ENCODE peak calls at places on chromosomes 12 and 14, in ten cellular contexts. Y is activated naive CD8-positive, alpha-beta T cell treated with anti-CD3 and anti-CD28 coated beads, Interleukin-2, amount 50 U/mL, for 24 hours; Q is activated T-cell treated with anti-CD3 and anti-CD28 coated beads, Interleukin-2, amount 50 U/mL, for 72 hours; E is EL; B is astrocyte of the spinal cord; I is mesenteric fat pad; J is NCI-H460; P is upper lobe of right lung; H is fibroblast of mammary gland; Z is midbrain. C is an unnamed sample.

GRCh38 chr12:31906581-31907286 is 52.5 kb upstream of the RESF1 start:
- DNase-seq in I (no peak), Q (peak), J (no peak), H (no peak), P (no peak), Z (no peak), E (no peak), Y (no peak), B (no peak), C (peak)

GRCh38 chr12:122726056-122726558 is 4.5 kb downstream of the HCAR1 start:
- DNase-seq in P (no peak), Y (no peak), Q (peak), Z (no peak), I (no peak), B (peak), J (no peak), H (no peak), E (no peak), C (no peak)

GRCh38 chr12:52091061-52091460 is 11.6 kb downstream of the SMIM41 start:
- DNase-seq in P (peak), H (no peak), B (no peak), I (no peak), J (no peak), Q (no peak), Z (no peak), E (no peak), Y (no peak), C (no peak)

GRCh38 chr12:109169676-109170075 is 53.3 kb downstream of the ACACB start:
- DNase-seq in B (no peak), Y (no peak), Q (no peak), Z (no peak), J (no peak), H (no peak), E (no peak), P (no peak), I (peak), C (no peak)

GRCh38 chr12:120738252-120739030 is 12.8 kb downstream of the ACADS start:
- DNase-seq in J (no peak), Y (no peak), I (no peak), E (no peak), B (no peak), P (no peak), Q (no peak), Z (no peak), H (no peak), C (no peak)

GRCh38 chr12:108371801-108372344 is 32.8 kb upstream of the CMKLR1 start:
- DNase-seq in B (peak), Q (no peak), E (peak), P (no peak), H (peak), Y (no peak), Z (no peak), I (no peak), J (no peak), C (peak)

GRCh38 chr14:95597784-95598204 is 62.9 kb downstream of the GLRX5 start:
- DNase-seq in B (no peak), Q (peak), I (no peak), Y (peak), P (no peak), E (peak), Z (peak), H (peak), J (no peak), C (peak)

GRCh38 chr14:24710403-24711063 is 76.5 kb upstream of the GZMB start:
- DNase-seq in I (no peak), B (peak), E (peak), H (peak), Q (peak), J (peak), P (no peak), Y (peak), Z (peak), C (peak)

GRCh38 chr12:99752740-99753139 is 105.2 kb downstream of the GARIN6 start:
- DNase-seq in H (no peak), Z (no peak), E (peak), P (no peak), Y (no peak), B (no peak), Q (no peak), J (no peak), I (no peak), C (no peak)

GRCh38 chr12:116138781-116139180 is 138.7 kb downstream of the MED13L start:
- DNase-seq in Y (no peak), B (no peak), J (no peak), Z (no peak), I (no peak), E (no peak), Q (no peak), P (no peak), H (peak), C (no peak)

GRCh38 chr12:59077153-59077930 is 157.0 kb upstream of the LRIG3 start:
- DNase-seq in E (no peak), Q (no peak), Y (no peak), J (no peak), I (no peak), H (no peak), P (no peak), B (no peak), Z (no peak), C (peak)

GRCh38 chr14:104291123-104292000 is 153.0 kb downstream of the KIF26A start:
- DNase-seq in Q (no peak), B (no peak), E (no peak), Z (no peak), P (peak), J (no peak), I (peak), H (no peak), Y (no peak), C (no peak)

GRCh38 chr12:127396720-127397119 is 870.2 kb upstream of the TMEM132C start:
- DNase-seq in J (no peak), B (no peak), E (no peak), Z (no peak), Y (no peak), Q (no peak), I (no peak), P (no peak), H (no peak), C (peak)

GRCh38 chr12:2397356-2398045 is 344.7 kb downstream of the CACNA1C start:
- DNase-seq in I (no peak), Z (no peak), B (no peak), E (no peak), J (no peak), Q (no peak), H (no peak), P (no peak), Y (no peak), C (no peak)

GRCh38 chr14:53564870-53565269 is 391.8 kb downstream of the BMP4 start:
- DNase-seq in E (no peak), I (no peak), J (no peak), Q (no peak), Z (no peak), P (no peak), Y (no peak), H (no peak), B (no peak), C (no peak)

GRCh38 chr14:92207928-92208265 is 86.1 kb downstream of the CPSF2 start:
- DNase-seq in Q (no peak), Z (no peak), P (no peak), H (no peak), J (no peak), E (no peak), I (no peak), Y (no peak), B (no peak), C (no peak)

GRCh38 chr12:19131020-19131431 is 1.5 kb downstream of the PLEKHA5 start:
- DNase-seq in B (peak), E (peak), Z (peak), I (no peak), P (no peak), J (peak), H (peak), Y (no peak), Q (no peak), C (peak)

GRCh38 chr12:92463171-92463570 is 239.6 kb upstream of the PLEKHG7 start:
- DNase-seq in J (no peak), H (no peak), P (no peak), Q (no peak), E (no peak), Z (no peak), B (no peak), Y (no peak), I (no peak), C (no peak)

GRCh38 chr12:132075714-132076553 is 68.2 kb downstream of the DDX51 start:
- DNase-seq in I (no peak), H (no peak), J (no peak), Z (no peak), E (no peak), P (no peak), B (no peak), Y (no peak), Q (no peak), C (no peak)

GRCh38 chr14:80127466-80127865 is 83.8 kb downstream of the DIO2 start:
- DNase-seq in Z (no peak), P (no peak), H (no peak), B (no peak), Y (no peak), I (no peak), E (no peak), J (no peak), Q (no peak), C (no peak)

GRCh38 chr12:57105011-57105753 is 6.0 kb downstream of the STAT6 start:
- DNase-seq in Q (no peak), E (no peak), J (no peak), B (no peak), H (no peak), Z (no peak), I (no peak), Y (no peak), P (no peak), C (no peak)

GRCh38 chr12:66803972-66804371 is 125.1 kb upstream of the GRIP1 start:
- DNase-seq in H (no peak), J (no peak), B (peak), P (no peak), Y (no peak), Q (no peak), I (no peak), E (no peak), Z (no peak), C (no peak)

GRCh38 chr12:91902860-91903683 is 242.6 kb downstream of the BTG1 start:
- DNase-seq in Q (no peak), Z (no peak), B (no peak), P (no peak), Y (no peak), H (peak), E (peak), I (no peak), J (no peak), C (no peak)

GRCh38 chr14:65238456-65238855 is 136.1 kb upstream of the MAX start:
- DNase-seq in B (peak), Q (no peak), E (peak), J (no peak), H (peak), Z (no peak), I (peak), Y (no peak), P (no peak), C (peak)

GRCh38 chr12:56766535-56766934 is 3.4 kb downstream of the HSD17B6 start:
- DNase-seq in B (no peak), E (no peak), J (no peak), H (no peak), Z (peak), Y (no peak), I (no peak), P (no peak), Q (no peak), C (no peak)

GRCh38 chr14:54048736-54049135 is 92.1 kb upstream of the BMP4 start:
- DNase-seq in J (no peak), Y (no peak), Q (no peak), B (no peak), E (no peak), I (no peak), P (no peak), Z (no peak), H (no peak), C (no peak)

GRCh38 chr14:69152181-69152943 is 557 bp downstream of the DCAF5 start:
- DNase-seq in Y (no peak), P (no peak), H (peak), J (no peak), I (no peak), B (peak), E (peak), Z (no peak), Q (peak), C (peak)

GRCh38 chr12:120421701-120422100 is 16.2 kb upstream of the COX6A1 start:
- DNase-seq in H (no peak), J (no peak), Z (no peak), Y (no peak), Q (no peak), I (no peak), B (no peak), E (no peak), P (no peak), C (no peak)

GRCh38 chr14:38278035-38278434 is 22.1 kb upstream of the CLEC14A start:
- DNase-seq in I (no peak), Q (no peak), Z (no peak), P (no peak), B (no peak), Y (no peak), J (no peak), H (no peak), E (no peak), C (peak)

GRCh38 chr14:74660167-74660566 is 48.1 kb upstream of the LTBP2 start:
- DNase-seq in H (no peak), I (no peak), J (no peak), Y (no peak), P (no peak), E (peak), Z (no peak), B (no peak), Q (no peak), C (no peak)

GRCh38 chr12:111330800-111331752 is 37.8 kb downstream of the PHETA1 start:
- DNase-seq in B (peak), I (no peak), J (peak), Y (no peak), H (peak), E (peak), Q (no peak), P (no peak), Z (no peak), C (peak)

GRCh38 chr12:53049582-53050318 is at the start of gene TNS2:
- DNase-seq in J (peak), Z (peak), B (no peak), Q (no peak), H (peak), I (no peak), Y (no peak), P (peak), E (peak), C (peak)

GRCh38 chr12:113935459-113935858 is 30.7 kb downstream of the RBM19 start:
- DNase-seq in B (no peak), E (no peak), Y (no peak), Q (no peak), P (no peak), Z (no peak), H (no peak), J (no peak), I (no peak), C (peak)

GRCh38 chr14:74882103-74882920 is 596 bp downstream of the DLST start:
- DNase-seq in E (peak), I (peak), P (peak), B (peak), Y (peak), Z (no peak), Q (peak), H (peak), J (no peak), C (peak)

GRCh38 chr12:104573-105081 is 38.1 kb downstream of the IQSEC3 start:
- DNase-seq in Y (peak), B (no peak), Q (no peak), J (no peak), H (no peak), P (no peak), I (peak), E (no peak), Z (no peak), C (no peak)

GRCh38 chr14:68822132-68822651 is 29.3 kb upstream of the ZFP36L1 start:
- DNase-seq in B (no peak), H (no peak), Q (no peak), E (no peak), J (no peak), Z (no peak), I (no peak), Y (no peak), P (no peak), C (no peak)

GRCh38 chr12:117790948-117791347 is 177.8 kb downstream of the KSR2 start:
- DNase-seq in Z (no peak), I (no peak), H (no peak), P (no peak), Q (no peak), E (no peak), Y (no peak), B (no peak), J (no peak), C (no peak)

C was measured in fibroblast of pulmonary artery.